ENCODE peak calls at places on chromosome 1, in ten cellular contexts. O is osteocyte; L is kidney glomerular epithelial cell; A is T-helper 17 cell; E is left ventricle myocardium inferior; F is Calu3; W is EL; U is NCI-H2081; B is activated T-cell treated with anti-CD3 and anti-CD28 coated beads, Interleukin-2, amount 50 U/mL, for 4 hours; T is activated CD4-positive, alpha-beta T cell treated with anti-CD3 and anti-CD28 coated beads for 24 hours. Q is an unnamed sample.

GRCh38 chr1:35836734-35837133 is 28.9 kb downstream of the AGO4 start:
- DNase-seq in O (no peak), L (no peak), A (no peak), E (no peak), F (no peak), W (no peak), U (no peak), B (no peak), T (no peak), Q (no peak)

GRCh38 chr1:71463144-71463543 is 382.3 kb upstream of the ZRANB2 start:
- DNase-seq in O (no peak), L (no peak), A (no peak), E (no peak), F (no peak), W (peak; percentile 43), U (no peak), B (no peak), T (no peak), Q (peak; percentile 20)

GRCh38 chr1:192610114-192610958 is 25.6 kb upstream of the RGS13 start:
- DNase-seq in O (no peak), L (no peak), A (no peak), E (no peak), F (no peak), W (peak; percentile 23), U (peak; percentile 27), B (no peak), T (no peak), Q (no peak)

GRCh38 chr1:67818725-67819301 is 14.5 kb downstream of the GNG12 start:
- DNase-seq in O (no peak), L (no peak), A (no peak), E (no peak), F (peak; percentile 67), W (no peak), U (no peak), B (no peak), T (no peak), Q (peak; percentile 38)

GRCh38 chr1:92484472-92485373 is 2.0 kb downstream of the GFI1 start:
- DNase-seq in O (no peak), L (no peak), A (peak; percentile 19), E (no peak), F (peak; percentile 34), W (peak; percentile 32), U (peak; percentile 24), B (peak; percentile 81), T (peak; percentile 64), Q (no peak)

GRCh38 chr1:45306905-45307304 is 19.8 kb upstream of the HPDL start:
- DNase-seq in O (no peak), L (no peak), A (no peak), E (no peak), F (no peak), W (no peak), U (no peak), B (no peak), T (no peak), Q (no peak)

GRCh38 chr1:89121641-89122040 is 4.3 kb downstream of the GBP2 start:
- DNase-seq in O (no peak), L (no peak), A (no peak), E (no peak), F (no peak), W (no peak), U (no peak), B (no peak), T (no peak), Q (no peak)

GRCh38 chr1:204513117-204513716 is 3.0 kb upstream of the MDM4 start:
- DNase-seq in O (no peak), L (no peak), A (no peak), E (no peak), F (no peak), W (no peak), U (no peak), B (peak; percentile 26), T (no peak), Q (no peak)

GRCh38 chr1:32612189-32612881 is 38.0 kb downstream of the ZBTB8OS start:
- DNase-seq in O (peak; percentile 88), L (peak; percentile 69), A (peak; percentile 34), E (peak; percentile 88), F (peak; percentile 93), W (peak; percentile 88), U (peak; percentile 92), B (peak; percentile 10), T (peak; percentile 38), Q (peak; percentile 58)

GRCh38 chr1:40662864-40663263 is 2.6 kb downstream of the RIMS3 start:
- DNase-seq in O (no peak), L (peak; percentile 1), A (no peak), E (no peak), F (no peak), W (peak; percentile 47), U (no peak), B (no peak), T (no peak), Q (peak; percentile 36)

GRCh38 chr1:50352428-50352827 is 70.8 kb downstream of the DMRTA2 start:
- DNase-seq in O (no peak), L (peak; percentile 3), A (no peak), E (no peak), F (no peak), W (no peak), U (no peak), B (no peak), T (no peak), Q (peak; percentile 18)

GRCh38 chr1:220877348-220878095 is 1.7 kb upstream of the HLX start:
- DNase-seq in O (no peak), L (no peak), A (no peak), E (no peak), F (no peak), W (no peak), U (no peak), B (no peak), T (no peak), Q (no peak)

GRCh38 chr1:28056129-28056925 is 32.1 kb downstream of the EYA3 start:
- DNase-seq in O (no peak), L (peak; percentile 51), A (no peak), E (no peak), F (no peak), W (no peak), U (peak; percentile 28), B (peak; percentile 52), T (peak; percentile 27), Q (peak; percentile 12)

GRCh38 chr1:54153548-54154439 is 994 bp upstream of the CDCP2 start:
- DNase-seq in O (no peak), L (no peak), A (no peak), E (peak; percentile 47), F (peak; percentile 68), W (peak; percentile 56), U (no peak), B (no peak), T (no peak), Q (peak; percentile 50)

GRCh38 chr1:245337829-245338484 is 183.2 kb downstream of the KIF26B start:
- DNase-seq in O (no peak), L (no peak), A (no peak), E (no peak), F (no peak), W (no peak), U (no peak), B (no peak), T (no peak), Q (no peak)

GRCh38 chr1:41662656-41663437 is 178.4 kb upstream of the EDN2 start:
- DNase-seq in O (no peak), L (peak; percentile 15), A (peak; percentile 52), E (peak; percentile 47), F (peak; percentile 48), W (peak; percentile 91), U (no peak), B (peak; percentile 53), T (no peak), Q (peak; percentile 80)

GRCh38 chr1:55015123-55015522 is 16.4 kb downstream of the BSND start:
- DNase-seq in O (no peak), L (no peak), A (no peak), E (no peak), F (no peak), W (no peak), U (no peak), B (no peak), T (no peak), Q (no peak)

GRCh38 chr1:2102753-2103152 is 52.5 kb downstream of the PRKCZ start:
- DNase-seq in O (no peak), L (no peak), A (no peak), E (peak; percentile 1), F (no peak), W (no peak), U (no peak), B (no peak), T (no peak), Q (no peak)

GRCh38 chr1:17802164-17802563 is 47.0 kb downstream of the ACTL8 start:
- DNase-seq in O (no peak), L (no peak), A (no peak), E (no peak), F (no peak), W (peak; percentile 67), U (no peak), B (no peak), T (no peak), Q (peak; percentile 28)

GRCh38 chr1:206872139-206872538 is 6.7 kb downstream of the IL20 start:
- DNase-seq in O (no peak), L (no peak), A (no peak), E (no peak), F (no peak), W (no peak), U (no peak), B (no peak), T (no peak), Q (no peak)

GRCh38 chr1:51605961-51606723 is 10.8 kb upstream of the OSBPL9 start:
- DNase-seq in O (no peak), L (no peak), A (no peak), E (no peak), F (no peak), W (no peak), U (no peak), B (no peak), T (no peak), Q (no peak)

GRCh38 chr1:190479028-190479427 is 1.4 kb upstream of the BRINP3 start:
- DNase-seq in O (no peak), L (no peak), A (no peak), E (no peak), F (no peak), W (no peak), U (peak; percentile 23), B (no peak), T (no peak), Q (no peak)

GRCh38 chr1:11690669-11691301 is 725 bp upstream of the DRAXIN start:
- DNase-seq in O (peak; percentile 77), L (no peak), A (no peak), E (no peak), F (peak; percentile 9), W (no peak), U (peak; percentile 62), B (no peak), T (no peak), Q (no peak)

GRCh38 chr1:154906621-154907081 is 29.9 kb downstream of the PMVK start:
- DNase-seq in O (no peak), L (no peak), A (no peak), E (no peak), F (peak; percentile 30), W (peak; percentile 19), U (peak; percentile 17), B (no peak), T (no peak), Q (no peak)

GRCh38 chr1:8142955-8143629 is 117.0 kb upstream of the ERRFI1 start:
- DNase-seq in O (no peak), L (no peak), A (no peak), E (no peak), F (no peak), W (peak; percentile 17), U (no peak), B (no peak), T (no peak), Q (peak; percentile 99)

GRCh38 chr1:159916240-159917051 is 8.9 kb downstream of the TAGLN2 start:
- DNase-seq in O (no peak), L (peak; percentile 83), A (no peak), E (no peak), F (peak; percentile 50), W (peak; percentile 99), U (peak; percentile 59), B (no peak), T (no peak), Q (peak; percentile 84)